ENCODE peak calls at places on chromosomes 11 and 22, in four cellular contexts. W, Q, F and S are unnamed samples.

GRCh38 chr11:9573775-9574555 is 495 bp downstream of the WEE1 start:
- DNase-seq in Q (no peak), W (no peak), F (no peak), S (no peak)

GRCh38 chr22:38027487-38027886 is 29.7 kb upstream of the PICK1 start:
- DNase-seq in F (no peak), Q (no peak), W (no peak), S (no peak)

GRCh38 chr11:77753230-77753629 is 67.3 kb downstream of the RSF1 start:
- DNase-seq in F (no peak), Q (no peak), W (no peak), S (no peak)

GRCh38 chr22:18120941-18121340 is 10.3 kb downstream of the TUBA8 start:
- DNase-seq in F (no peak), Q (no peak), W (no peak), S (no peak)

GRCh38 chr22:39773976-39774539 is 119.5 kb downstream of the ENTHD1 start:
- DNase-seq in Q (no peak), F (no peak), W (peak), S (no peak)

GRCh38 chr11:17351171-17351509 is 460 bp upstream of the NCR3LG1 start:
- DNase-seq in W (no peak), F (no peak), Q (no peak), S (no peak)

GRCh38 chr22:29816128-29816527 is 21.9 kb downstream of the ASCC2 start:
- DNase-seq in W (no peak), Q (no peak), F (no peak), S (peak)

GRCh38 chr11:1939006-1939626 is 8.0 kb upstream of the MRPL23 start:
- DNase-seq in W (no peak), F (peak), Q (no peak), S (no peak)

GRCh38 chr11:96307748-96308133 is 35.3 kb downstream of the MAML2 start:
- DNase-seq in Q (no peak), W (no peak), F (peak), S (peak)

GRCh38 chr22:31229402-31230140 is 17.5 kb downstream of the LIMK2 start:
- DNase-seq in W (no peak), F (peak), Q (no peak), S (no peak)

GRCh38 chr11:61912530-61912898 is 4.9 kb downstream of the RAB3IL1 start:
- DNase-seq in Q (no peak), W (no peak), F (no peak), S (no peak)

GRCh38 chr11:86977441-86978050 is 22.4 kb upstream of the FZD4 start:
- DNase-seq in Q (no peak), W (no peak), F (no peak), S (peak)

GRCh38 chr11:30225642-30226041 is 5.2 kb upstream of the FSHB start:
- DNase-seq in Q (no peak), F (no peak), W (no peak), S (no peak)

GRCh38 chr11:64415286-64415685 is 56.3 kb downstream of the RPS6KA4 start:
- DNase-seq in W (no peak), Q (no peak), F (no peak), S (no peak)

GRCh38 chr11:9280655-9281301 is 15.6 kb upstream of the DENND5A start:
- DNase-seq in F (peak), Q (peak), W (peak), S (peak)

GRCh38 chr11:16891170-16891569 is 123.0 kb downstream of the PLEKHA7 start:
- DNase-seq in Q (no peak), F (no peak), W (no peak), S (no peak)

GRCh38 chr11:78298216-78298860 is 109.6 kb downstream of the USP35 start:
- DNase-seq in W (no peak), Q (no peak), F (no peak), S (no peak)

GRCh38 chr22:30325724-30326703 is 727 bp downstream of the TBC1D10A start:
- DNase-seq in Q (no peak), W (no peak), F (peak), S (no peak)

GRCh38 chr11:34324466-34324865 is 33.3 kb downstream of the ABTB2 start:
- DNase-seq in F (no peak), Q (no peak), W (no peak), S (no peak)

GRCh38 chr11:10588904-10589303 is 20.4 kb upstream of the LYVE1 start:
- DNase-seq in Q (no peak), F (no peak), W (no peak), S (no peak)

GRCh38 chr22:36136988-36137387 is 23.6 kb downstream of the APOL3 start:
- DNase-seq in F (no peak), W (no peak), Q (no peak), S (peak)

GRCh38 chr11:76233936-76234703 is 27.8 kb upstream of the WNT11 start:
- DNase-seq in F (peak), Q (no peak), W (no peak), S (no peak)

GRCh38 chr22:44136112-44136511 is 44.6 kb upstream of the PARVG start:
- DNase-seq in F (peak), W (no peak), Q (no peak), S (no peak)

GRCh38 chr11:46357483-46357936 is 10.2 kb downstream of the DGKZ start:
- DNase-seq in F (no peak), Q (no peak), W (no peak), S (no peak)

GRCh38 chr11:70176940-70177689 is 26.0 kb upstream of the FADD start:
- DNase-seq in Q (no peak), F (no peak), W (peak), S (no peak)

GRCh38 chr11:342328-342727 is 21.7 kb upstream of the IFITM3 start:
- DNase-seq in F (no peak), W (no peak), Q (no peak), S (no peak)

GRCh38 chr11:45667929-45668680 is 2.7 kb upstream of the CHST1 start:
- DNase-seq in W (no peak), F (no peak), Q (no peak), S (no peak)

GRCh38 chr11:94974178-94974577 is 669 bp downstream of the KDM4D start:
- DNase-seq in Q (no peak), F (no peak), W (no peak), S (no peak)

GRCh38 chr11:70467196-70468085 is 69.1 kb downstream of the CTTN start:
- DNase-seq in F (no peak), W (peak), Q (peak), S (peak)

GRCh38 chr11:1003159-1003558 is 33.4 kb downstream of the MUC6 start:
- DNase-seq in F (no peak), Q (no peak), W (no peak), S (no peak)

GRCh38 chr11:1233351-1234053 is 10.6 kb downstream of the MUC5B start:
- DNase-seq in Q (no peak), F (peak), W (no peak), S (no peak)

GRCh38 chr11:296976-297665 is 2.2 kb downstream of the IFITM5 start:
- DNase-seq in F (no peak), W (no peak), Q (no peak), S (no peak)

GRCh38 chr11:134015541-134015940 is 53.3 kb upstream of the JAM3 start:
- DNase-seq in W (no peak), Q (no peak), F (no peak), S (no peak)

GRCh38 chr11:15816270-15816871 is 540.0 kb downstream of the SOX6 start:
- DNase-seq in W (no peak), F (peak), Q (no peak), S (peak)

GRCh38 chr22:47052236-47053012 is 290.0 kb downstream of the TBC1D22A start:
- DNase-seq in Q (no peak), W (no peak), F (no peak), S (no peak)

GRCh38 chr22:21865041-21865440 is 2.4 kb downstream of the MAPK1 start:
- DNase-seq in W (peak), F (no peak), Q (no peak), S (peak)

GRCh38 chr11:14907411-14908213 is 15.6 kb upstream of the CYP2R1 start:
- DNase-seq in F (peak), W (peak), Q (peak), S (no peak)

GRCh38 chr11:64136767-64137166 is 29.1 kb downstream of the MACROD1 start:
- DNase-seq in Q (no peak), W (no peak), F (no peak), S (no peak)

GRCh38 chr11:15123849-15124248 is 9.1 kb downstream of the INSC start:
- DNase-seq in F (no peak), Q (no peak), W (no peak), S (no peak)